ENCODE peak calls at places on chromosomes 6 and 20, in nine cellular contexts. T, I, Z, M, F, X, G, C and D are unnamed samples. For H3K9me3, the result is how much of the 10 kb centered on the place peaks cover.

GRCh38 chr6:142693446-142693845 is 251.5 kb downstream of the HIVEP2 start:
- DNase-seq in T (no peak), I (no peak), Z (no peak), M (no peak), F (no peak), X (no peak), G (no peak), C (peak), D (no peak)

GRCh38 chr6:88982720-88983119 is 19.3 kb upstream of the RNGTT start:
- DNase-seq in T (no peak), I (peak), Z (peak), M (peak), F (peak), X (no peak), G (no peak), C (peak), D (no peak)

GRCh38 chr6:45422541-45423110 is 44.9 kb upstream of the SUPT3H start:
- DNase-seq in T (peak), I (no peak), Z (peak), M (no peak), F (peak), X (peak), G (peak), C (peak), D (peak)

GRCh38 chr20:57403216-57403615 is 12.0 kb downstream of the RBM38 start:
- DNase-seq in T (no peak), I (no peak), Z (no peak), M (no peak), F (no peak), X (no peak), G (no peak), C (no peak), D (peak)

GRCh38 chr6:47288245-47289090 is 21.2 kb downstream of the TNFRSF21 start:
- DNase-seq in T (no peak), I (no peak), Z (no peak), M (no peak), F (no peak), X (no peak), G (no peak), C (no peak), D (no peak)

GRCh38 chr20:62631336-62632317 is 10.7 kb upstream of the SLCO4A1 start:
- DNase-seq in T (no peak), I (no peak), Z (no peak), M (no peak), F (no peak), X (no peak), G (no peak), C (no peak), D (no peak)

GRCh38 chr6:25315194-25315593 is 36.0 kb downstream of the CARMIL1 start:
- DNase-seq in T (no peak), I (no peak), Z (no peak), M (no peak), F (no peak), X (no peak), G (no peak), C (no peak), D (no peak)

GRCh38 chr6:154386848-154387717 is 30.5 kb upstream of the IPCEF1 start:
- DNase-seq in T (no peak), I (no peak), Z (no peak), M (no peak), F (no peak), X (no peak), G (no peak), C (peak), D (no peak)

GRCh38 chr6:109834595-109835437 is 143.3 kb upstream of the GPR6 start:
- DNase-seq in T (no peak), I (no peak), Z (no peak), M (no peak), F (no peak), X (no peak), G (no peak), C (no peak), D (no peak)

GRCh38 chr6:84136364-84137050 is 90.9 kb downstream of the CEP162 start:
- DNase-seq in T (no peak), I (no peak), Z (no peak), M (no peak), F (no peak), X (no peak), G (no peak), C (peak), D (no peak)

GRCh38 chr6:68256391-68256790 is 378.7 kb upstream of the ADGRB3 start:
- DNase-seq in T (no peak), I (no peak), Z (no peak), M (no peak), F (no peak), X (no peak), G (no peak), C (no peak), D (no peak)
- H3K9me3 ChIP-seq in T (under half), I (under half), Z (under half), M (under half), F (under half), X (under half), G (under half), C (under half), D (half or more)

DNA sequence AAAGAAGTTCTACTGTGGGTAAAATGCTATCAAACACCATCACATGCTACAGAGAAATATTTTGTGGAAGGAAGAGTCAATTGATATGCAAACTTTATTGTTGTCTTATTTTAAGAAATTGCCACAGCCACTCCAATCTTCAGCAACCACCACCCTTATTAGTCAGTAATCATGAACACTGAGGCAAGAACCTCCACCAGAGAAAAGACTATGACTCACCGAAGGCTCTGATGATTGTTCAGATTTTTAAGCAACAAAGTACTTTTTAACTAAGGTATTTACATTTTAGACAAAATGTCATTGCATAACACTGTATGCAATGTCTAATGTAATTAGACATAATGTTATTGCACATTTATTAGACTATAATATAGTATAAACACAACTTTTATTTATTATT is 26.2 kb upstream of the MMP24 start:
- DNase-seq in T (no peak), I (no peak), Z (no peak), M (no peak), F (no peak), X (no peak), G (no peak), C (peak), D (no peak)
- H3K4me3 ChIP-seq in T (no peak), I (no peak), Z (no peak), M (no peak), F (no peak), X (no peak), G (no peak), C (no peak), D (no peak)

DNA sequence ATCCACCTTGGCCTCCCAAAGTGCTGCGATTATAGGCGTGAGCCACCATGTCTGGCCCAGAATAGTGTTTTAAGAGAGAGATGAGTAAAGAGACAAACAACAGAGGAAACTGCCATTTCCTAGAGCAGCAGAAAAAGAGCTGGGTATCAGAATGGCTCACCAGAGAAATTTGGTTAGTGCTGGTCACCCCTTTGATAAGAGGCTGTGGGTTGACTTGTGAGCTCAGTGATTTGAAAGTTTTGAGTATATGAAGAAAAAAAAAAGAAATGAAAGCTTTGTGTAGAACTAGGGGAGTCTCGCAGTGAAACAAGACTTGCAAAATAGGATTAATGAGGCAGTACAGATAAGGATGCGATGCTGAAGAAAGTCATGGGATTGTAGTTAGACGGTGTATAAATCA is 29.6 kb downstream of the MGME1 start:
- DNase-seq in T (no peak), I (no peak), Z (no peak), M (no peak), F (no peak), X (no peak), G (no peak), C (no peak), D (no peak)
- H3K9me3 ChIP-seq in T (under half), I (under half), Z (under half), M (under half), F (under half), X (under half), G (under half), C (under half), D (under half)

GRCh38 chr6:90183587-90184333 is 112.9 kb downstream of the BACH2 start:
- DNase-seq in T (no peak), I (no peak), Z (no peak), M (no peak), F (no peak), X (no peak), G (no peak), C (no peak), D (no peak)
- H3K4me3 ChIP-seq in T (no peak), I (no peak), Z (no peak), M (no peak), F (no peak), X (no peak), G (no peak), C (no peak), D (no peak)

GRCh38 chr20:56249244-56249955 is 868 bp downstream of the MC3R start:
- DNase-seq in T (no peak), I (no peak), Z (peak), M (no peak), F (peak), X (peak), G (no peak), C (no peak), D (no peak)
- H3K9me3 ChIP-seq in T (under half), I (under half), Z (under half), M (under half), F (under half), X (under half), G (under half), C (under half), D (under half)

DNA sequence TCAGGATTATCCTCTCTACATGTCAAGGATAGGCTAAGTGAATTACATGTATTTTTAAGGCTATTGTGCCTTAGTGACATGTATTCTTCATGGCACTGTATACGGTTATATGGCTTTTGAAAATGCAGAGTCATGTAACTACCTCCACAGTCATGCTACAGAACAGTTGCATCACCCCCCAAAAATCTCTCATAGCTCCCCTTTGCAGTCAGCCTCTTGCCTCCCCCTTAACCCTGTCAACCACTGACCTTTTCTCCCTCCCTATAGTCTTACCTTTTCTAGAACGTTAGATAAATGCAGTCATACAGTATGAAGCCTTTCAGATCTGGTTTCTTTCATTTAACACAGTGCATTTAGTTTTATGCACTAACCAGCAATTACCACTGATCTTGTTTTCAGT is 10.3 kb upstream of the RNF24 start:
- DNase-seq in T (no peak), I (no peak), Z (no peak), M (no peak), F (no peak), X (no peak), G (no peak), C (no peak), D (no peak)
- H3K4me3 ChIP-seq in T (no peak), I (no peak), Z (no peak), M (no peak), F (no peak), X (no peak), G (no peak), C (no peak), D (no peak)

DNA sequence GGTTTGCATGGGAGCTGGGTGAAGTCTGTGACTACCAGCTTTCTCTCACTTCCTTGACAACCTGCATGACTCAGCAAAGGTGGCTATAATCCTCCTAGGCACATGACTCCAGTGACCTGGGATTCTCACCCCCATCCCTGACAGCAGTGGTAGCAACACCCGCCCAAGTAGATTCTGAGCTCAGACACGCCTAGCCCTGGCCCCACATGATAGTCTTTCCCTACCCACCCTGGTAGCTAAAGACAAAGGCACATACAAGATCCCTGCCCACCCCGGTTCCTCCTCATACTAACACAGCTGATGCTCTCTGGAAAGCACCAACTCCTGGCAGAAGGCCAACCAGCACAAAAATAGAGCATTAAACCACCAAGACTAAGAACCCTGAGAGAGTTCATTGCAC is 25.9 kb upstream of the CRISP1 start:
- DNase-seq in T (no peak), I (no peak), Z (no peak), M (no peak), F (no peak), X (no peak), G (no peak), C (no peak), D (no peak)
- H3K9me3 ChIP-seq in T (under half), I (under half), Z (under half), M (under half), F (under half), X (under half), G (under half), C (under half), D (under half)

GRCh38 chr6:28977351-28978136 is 27.6 kb downstream of the ZNF311 start:
- DNase-seq in T (no peak), I (no peak), Z (no peak), M (no peak), F (no peak), X (no peak), G (no peak), C (peak), D (no peak)
- H3K4me3 ChIP-seq in T (peak), I (no peak), Z (no peak), M (no peak), F (no peak), X (peak), G (peak), C (peak), D (no peak)

GRCh38 chr6:22279427-22279826 is 17.4 kb downstream of the PRL start:
- DNase-seq in T (no peak), I (no peak), Z (no peak), M (no peak), F (no peak), X (no peak), G (no peak), C (no peak), D (no peak)
- H3K9me3 ChIP-seq in T (under half), I (under half), Z (under half), M (under half), F (under half), X (under half), G (under half), C (under half), D (under half)

GRCh38 chr6:106520711-106521367 is 108.5 kb downstream of the RTN4IP1 start:
- DNase-seq in T (peak), I (no peak), Z (no peak), M (no peak), F (no peak), X (peak), G (peak), C (no peak), D (peak)
- H3K4me3 ChIP-seq in T (peak), I (no peak), Z (no peak), M (no peak), F (no peak), X (no peak), G (peak), C (no peak), D (no peak)